ENCODE peak calls at places on chromosomes 6 and 20, in eight cellular contexts. One of them, this sample, is unnamed.

GRCh38 chr20:54173653-54174451 is at the start of gene CYP24A1:
- DNase-seq in brain microvascular endothelial cell: no peak
- DNase-seq in neural progenitor cell: peak; percentile 65
- DNase-seq in H1: no peak
- DNase-seq in upper lobe of left lung: peak; percentile 34
- DNase-seq in retinal pigment epithelial cell: no peak
- DNase-seq in pancreas: no peak
- DNase-seq in cardiac fibroblast: peak; percentile 4
- DNase-seq in this sample: no peak

GRCh38 chr20:50338479-50339195 is 148.0 kb downstream of the CEBPB start:
- DNase-seq in upper lobe of left lung: peak; percentile 39
- DNase-seq in cardiac fibroblast: no peak
- DNase-seq in neural progenitor cell: peak; percentile 39
- DNase-seq in brain microvascular endothelial cell: no peak
- DNase-seq in retinal pigment epithelial cell: no peak
- DNase-seq in pancreas: no peak
- DNase-seq in H1: no peak
- DNase-seq in this sample: peak; percentile 55

GRCh38 chr6:98044168-98044567 is 761.2 kb upstream of the MMS22L start:
- DNase-seq in cardiac fibroblast: no peak
- DNase-seq in upper lobe of left lung: no peak
- DNase-seq in neural progenitor cell: no peak
- DNase-seq in H1: no peak
- DNase-seq in retinal pigment epithelial cell: no peak
- DNase-seq in pancreas: no peak
- DNase-seq in brain microvascular endothelial cell: no peak
- DNase-seq in this sample: no peak

GRCh38 chr6:169589699-169590257 is 112.1 kb downstream of the WDR27 start:
- DNase-seq in brain microvascular endothelial cell: no peak
- DNase-seq in upper lobe of left lung: no peak
- DNase-seq in cardiac fibroblast: no peak
- DNase-seq in pancreas: no peak
- DNase-seq in retinal pigment epithelial cell: no peak
- DNase-seq in neural progenitor cell: no peak
- DNase-seq in H1: no peak
- DNase-seq in this sample: peak; percentile 87

GRCh38 chr6:16401868-16402267 is 163.5 kb downstream of the GMPR start:
- DNase-seq in brain microvascular endothelial cell: no peak
- DNase-seq in H1: no peak
- DNase-seq in pancreas: no peak
- DNase-seq in retinal pigment epithelial cell: no peak
- DNase-seq in neural progenitor cell: no peak
- DNase-seq in upper lobe of left lung: no peak
- DNase-seq in cardiac fibroblast: no peak
- DNase-seq in this sample: no peak

GRCh38 chr20:54668271-54669053 is 193.1 kb downstream of the DOK5 start:
- DNase-seq in H1: no peak
- DNase-seq in pancreas: peak; percentile 29
- DNase-seq in neural progenitor cell: peak; percentile 60
- DNase-seq in upper lobe of left lung: no peak
- DNase-seq in retinal pigment epithelial cell: no peak
- DNase-seq in cardiac fibroblast: peak; percentile 37
- DNase-seq in brain microvascular endothelial cell: no peak
- DNase-seq in this sample: no peak

GRCh38 chr6:105300090-105300489 is 102.8 kb downstream of the PREP start:
- DNase-seq in retinal pigment epithelial cell: no peak
- DNase-seq in neural progenitor cell: no peak
- DNase-seq in upper lobe of left lung: no peak
- DNase-seq in pancreas: no peak
- DNase-seq in brain microvascular endothelial cell: no peak
- DNase-seq in cardiac fibroblast: no peak
- DNase-seq in H1: no peak
- DNase-seq in this sample: peak; percentile 12

GRCh38 chr20:1777476-1777820 is 117.8 kb upstream of the SIRPA start:
- DNase-seq in cardiac fibroblast: no peak
- DNase-seq in retinal pigment epithelial cell: no peak
- DNase-seq in upper lobe of left lung: no peak
- DNase-seq in brain microvascular endothelial cell: no peak
- DNase-seq in H1: no peak
- DNase-seq in neural progenitor cell: no peak
- DNase-seq in pancreas: no peak
- DNase-seq in this sample: no peak

GRCh38 chr6:120648713-120649112 is 685.6 kb downstream of the TBC1D32 start:
- DNase-seq in H1: no peak
- DNase-seq in retinal pigment epithelial cell: no peak
- DNase-seq in cardiac fibroblast: no peak
- DNase-seq in upper lobe of left lung: no peak
- DNase-seq in neural progenitor cell: no peak
- DNase-seq in pancreas: no peak
- DNase-seq in brain microvascular endothelial cell: no peak
- DNase-seq in this sample: no peak

GRCh38 chr6:32462609-32463008 is 22.9 kb downstream of the HLA-DRA start:
- DNase-seq in pancreas: no peak
- DNase-seq in neural progenitor cell: peak; percentile 5
- DNase-seq in cardiac fibroblast: no peak
- DNase-seq in upper lobe of left lung: no peak
- DNase-seq in retinal pigment epithelial cell: no peak
- DNase-seq in brain microvascular endothelial cell: no peak
- DNase-seq in H1: no peak
- DNase-seq in this sample: no peak

GRCh38 chr6:110509617-110510231 is 33.3 kb upstream of the SLC22A16 start:
- DNase-seq in upper lobe of left lung: no peak
- DNase-seq in neural progenitor cell: no peak
- DNase-seq in pancreas: no peak
- DNase-seq in brain microvascular endothelial cell: peak; percentile 97
- DNase-seq in retinal pigment epithelial cell: no peak
- DNase-seq in cardiac fibroblast: peak; percentile 92
- DNase-seq in H1: no peak
- DNase-seq in this sample: peak; percentile 94

GRCh38 chr6:1062786-1063545 is 248.9 kb upstream of the FOXQ1 start:
- DNase-seq in cardiac fibroblast: no peak
- DNase-seq in H1: peak; percentile 9
- DNase-seq in neural progenitor cell: peak; percentile 41
- DNase-seq in upper lobe of left lung: no peak
- DNase-seq in brain microvascular endothelial cell: no peak
- DNase-seq in pancreas: no peak
- DNase-seq in retinal pigment epithelial cell: no peak
- DNase-seq in this sample: no peak

GRCh38 chr20:36061754-36062153 is 92.8 kb upstream of the EPB41L1 start:
- DNase-seq in H1: no peak
- DNase-seq in brain microvascular endothelial cell: no peak
- DNase-seq in cardiac fibroblast: no peak
- DNase-seq in neural progenitor cell: no peak
- DNase-seq in pancreas: no peak
- DNase-seq in upper lobe of left lung: no peak
- DNase-seq in retinal pigment epithelial cell: no peak
- DNase-seq in this sample: no peak

GRCh38 chr20:57968111-57968510 is 258.3 kb upstream of the PMEPA1 start:
- DNase-seq in cardiac fibroblast: no peak
- DNase-seq in neural progenitor cell: no peak
- DNase-seq in retinal pigment epithelial cell: no peak
- DNase-seq in brain microvascular endothelial cell: no peak
- DNase-seq in H1: no peak
- DNase-seq in upper lobe of left lung: no peak
- DNase-seq in pancreas: no peak
- DNase-seq in this sample: no peak

GRCh38 chr6:134245691-134246090 is 72.2 kb downstream of the SGK1 start:
- DNase-seq in H1: no peak
- DNase-seq in brain microvascular endothelial cell: no peak
- DNase-seq in cardiac fibroblast: no peak
- DNase-seq in retinal pigment epithelial cell: no peak
- DNase-seq in neural progenitor cell: no peak
- DNase-seq in upper lobe of left lung: no peak
- DNase-seq in pancreas: no peak
- DNase-seq in this sample: no peak

GRCh38 chr6:14283600-14284235 is 166.1 kb downstream of the CD83 start:
- DNase-seq in neural progenitor cell: peak; percentile 28
- DNase-seq in upper lobe of left lung: no peak
- DNase-seq in retinal pigment epithelial cell: no peak
- DNase-seq in H1: no peak
- DNase-seq in pancreas: no peak
- DNase-seq in brain microvascular endothelial cell: no peak
- DNase-seq in cardiac fibroblast: peak; percentile 32
- DNase-seq in this sample: no peak

GRCh38 chr20:47241345-47241781 is 115.1 kb downstream of the ZMYND8 start:
- DNase-seq in H1: no peak
- DNase-seq in retinal pigment epithelial cell: no peak
- DNase-seq in brain microvascular endothelial cell: peak; percentile 20
- DNase-seq in pancreas: no peak
- DNase-seq in neural progenitor cell: no peak
- DNase-seq in upper lobe of left lung: no peak
- DNase-seq in cardiac fibroblast: peak; percentile 97
- DNase-seq in this sample: peak; percentile 62

DNA sequence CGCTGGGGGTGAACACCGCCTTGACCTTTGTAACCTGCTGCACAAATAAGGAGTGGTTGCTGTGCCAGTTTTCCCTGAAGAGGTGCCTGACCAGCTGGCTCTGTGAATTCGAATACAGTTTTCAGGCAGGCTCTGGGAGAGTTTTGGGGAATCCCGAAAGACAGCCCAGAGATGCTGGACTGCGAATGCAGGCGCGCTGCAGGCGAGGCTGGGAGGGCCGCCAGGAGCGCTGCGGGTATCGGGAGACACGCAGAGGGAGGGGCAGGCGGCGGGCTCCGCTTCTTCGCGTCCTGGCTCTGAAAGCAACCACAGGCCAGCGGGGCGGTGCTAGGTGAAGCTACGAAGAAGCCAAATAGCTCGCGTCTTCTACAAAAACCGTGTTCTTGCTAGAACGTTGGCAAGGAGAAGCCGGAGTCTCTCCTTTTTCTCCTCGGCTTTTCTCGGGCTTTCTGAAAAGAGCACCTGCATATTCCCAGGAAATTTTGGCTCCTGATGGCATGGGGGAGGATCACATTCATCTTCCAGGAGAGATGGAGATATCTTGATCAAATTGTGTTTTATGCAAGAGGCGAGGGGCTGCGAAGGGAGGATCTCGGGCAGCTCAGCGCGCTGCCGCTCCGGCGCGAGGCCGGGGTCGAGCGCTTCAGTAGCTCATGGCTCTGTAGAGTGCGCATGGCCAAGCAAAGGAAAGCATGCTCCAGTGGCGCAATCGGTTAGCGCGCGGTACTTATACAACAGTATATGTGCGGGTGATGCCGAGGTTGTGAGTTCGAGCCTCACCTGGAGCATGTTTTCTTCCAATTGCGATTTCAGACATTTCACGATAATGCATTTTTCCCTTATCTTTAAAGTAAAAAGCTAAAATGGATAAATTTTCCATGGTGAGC is 158.1 kb upstream of the ZNF184 start:
- DNase-seq in pancreas: peak; percentile 21
- DNase-seq in neural progenitor cell: peak; percentile 92
- DNase-seq in retinal pigment epithelial cell: no peak
- DNase-seq in brain microvascular endothelial cell: peak; percentile 82
- DNase-seq in upper lobe of left lung: no peak
- DNase-seq in H1: peak; percentile 82
- DNase-seq in cardiac fibroblast: peak; percentile 85
- DNase-seq in this sample: peak; percentile 58
- TF ChIP-seq CTCF in pancreas: no peak
- TF ChIP-seq CTCF in neural progenitor cell: peak; percentile 39
- TF ChIP-seq CTCF in retinal pigment epithelial cell: peak; percentile 14
- TF ChIP-seq CTCF in brain microvascular endothelial cell: peak; percentile 51
- TF ChIP-seq CTCF in upper lobe of left lung: no peak
- TF ChIP-seq CTCF in H1: peak; percentile 8
- TF ChIP-seq CTCF in cardiac fibroblast: peak; percentile 28
- TF ChIP-seq CTCF in this sample: peak; percentile 9

GRCh38 chr6:102798631-102799030 is 1405.1 kb downstream of the GRIK2 start:
- DNase-seq in brain microvascular endothelial cell: no peak
- DNase-seq in neural progenitor cell: peak; percentile 75
- DNase-seq in retinal pigment epithelial cell: no peak
- DNase-seq in H1: peak; percentile 33
- DNase-seq in cardiac fibroblast: no peak
- DNase-seq in upper lobe of left lung: no peak
- DNase-seq in pancreas: no peak
- DNase-seq in this sample: peak; percentile 11
- H3K4me3 ChIP-seq in brain microvascular endothelial cell: peak overlapping the region; percentile 54
- H3K4me3 ChIP-seq in neural progenitor cell: peak overlapping the region; percentile 58
- H3K4me3 ChIP-seq in retinal pigment epithelial cell: peak overlapping the region; percentile 34
- H3K4me3 ChIP-seq in H1: peak overlapping the region; percentile 69
- H3K4me3 ChIP-seq in cardiac fibroblast: no peak overlapping the region
- H3K4me3 ChIP-seq in upper lobe of left lung: no peak overlapping the region
- H3K4me3 ChIP-seq in pancreas: no peak overlapping the region
- H3K4me3 ChIP-seq in this sample: peak overlapping the region; percentile 30

GRCh38 chr6:43495409-43495941 is 14.7 kb downstream of the LRRC73 start:
- DNase-seq in brain microvascular endothelial cell: no peak
- DNase-seq in cardiac fibroblast: no peak
- DNase-seq in upper lobe of left lung: no peak
- DNase-seq in retinal pigment epithelial cell: no peak
- DNase-seq in neural progenitor cell: no peak
- DNase-seq in H1: no peak
- DNase-seq in pancreas: no peak
- DNase-seq in this sample: no peak
- TF ChIP-seq CTCF in brain microvascular endothelial cell: peak; percentile 52
- TF ChIP-seq CTCF in cardiac fibroblast: peak; percentile 16
- TF ChIP-seq CTCF in upper lobe of left lung: peak; percentile 20
- TF ChIP-seq CTCF in retinal pigment epithelial cell: peak; percentile 42
- TF ChIP-seq CTCF in neural progenitor cell: peak; percentile 21
- TF ChIP-seq CTCF in H1: no peak
- TF ChIP-seq CTCF in pancreas: no peak
- TF ChIP-seq CTCF in this sample: peak; percentile 30

GRCh38 chr20:45010399-45010828 is 44.1 kb downstream of the STK4 start:
- DNase-seq in neural progenitor cell: no peak
- DNase-seq in pancreas: no peak
- DNase-seq in brain microvascular endothelial cell: peak; percentile 82
- DNase-seq in retinal pigment epithelial cell: peak; percentile 44
- DNase-seq in cardiac fibroblast: peak; percentile 66
- DNase-seq in upper lobe of left lung: no peak
- DNase-seq in H1: no peak
- DNase-seq in this sample: peak; percentile 30

GRCh38 chr20:45008521-45009049 is 42.3 kb downstream of the STK4 start:
- DNase-seq in H1: no peak
- DNase-seq in neural progenitor cell: no peak
- DNase-seq in cardiac fibroblast: peak; percentile 16
- DNase-seq in brain microvascular endothelial cell: no peak
- DNase-seq in retinal pigment epithelial cell: no peak
- DNase-seq in pancreas: no peak
- DNase-seq in upper lobe of left lung: no peak
- DNase-seq in this sample: no peak

GRCh38 chr20:45014671-45015415 is 48.5 kb downstream of the STK4 start:
- DNase-seq in retinal pigment epithelial cell: peak; percentile 32
- DNase-seq in H1: no peak
- DNase-seq in upper lobe of left lung: no peak
- DNase-seq in brain microvascular endothelial cell: peak; percentile 59
- DNase-seq in pancreas: no peak
- DNase-seq in cardiac fibroblast: peak; percentile 67
- DNase-seq in neural progenitor cell: no peak
- DNase-seq in this sample: peak; percentile 24

GRCh38 chr20:45012682-45013302 is 46.5 kb downstream of the STK4 start:
- DNase-seq in cardiac fibroblast: peak; percentile 80
- DNase-seq in upper lobe of left lung: no peak
- DNase-seq in neural progenitor cell: no peak
- DNase-seq in retinal pigment epithelial cell: peak; percentile 46
- DNase-seq in brain microvascular endothelial cell: no peak
- DNase-seq in pancreas: no peak
- DNase-seq in H1: no peak
- DNase-seq in this sample: peak; percentile 51

DNA sequence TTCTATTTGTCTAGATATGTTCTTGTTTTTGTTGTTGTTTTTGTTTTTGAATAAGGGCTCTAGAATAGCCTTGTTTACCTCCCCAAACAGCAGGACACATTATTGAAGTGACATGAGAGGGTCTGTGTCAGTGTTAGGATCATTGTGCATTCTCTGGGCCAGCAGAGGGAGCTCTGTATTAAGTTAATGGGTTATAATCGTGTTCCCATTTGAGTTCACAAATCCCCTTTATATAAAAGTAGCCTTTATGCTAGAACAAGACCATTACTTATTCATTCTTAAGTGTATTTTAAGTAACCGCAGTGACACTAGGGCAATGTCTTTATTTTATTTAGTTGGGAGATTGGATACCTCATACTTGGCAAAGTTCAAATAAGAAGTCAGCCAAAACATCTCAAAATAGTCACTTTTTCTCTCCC is 44.8 kb downstream of the STK4 start:
- DNase-seq in neural progenitor cell: peak; percentile 71
- DNase-seq in pancreas: peak; percentile 27
- DNase-seq in retinal pigment epithelial cell: no peak
- DNase-seq in H1: no peak
- DNase-seq in brain microvascular endothelial cell: peak; percentile 80
- DNase-seq in cardiac fibroblast: peak; percentile 82
- DNase-seq in upper lobe of left lung: peak; percentile 45
- DNase-seq in this sample: peak; percentile 80
- H3K4me3 ChIP-seq in neural progenitor cell: no peak overlapping the region
- H3K4me3 ChIP-seq in pancreas: no peak overlapping the region
- H3K4me3 ChIP-seq in retinal pigment epithelial cell: no peak overlapping the region
- H3K4me3 ChIP-seq in H1: no peak overlapping the region
- H3K4me3 ChIP-seq in brain microvascular endothelial cell: no peak overlapping the region
- H3K4me3 ChIP-seq in cardiac fibroblast: no peak overlapping the region
- H3K4me3 ChIP-seq in upper lobe of left lung: no peak overlapping the region
- H3K4me3 ChIP-seq in this sample: no peak overlapping the region

This sample was measured in astrocyte of the spinal cord.